ENCODE peak calls at places on chromosomes 3 and 15, in four cellular contexts. L, G, P and O are unnamed samples.

GRCh38 chr3:122912772-122913538 is 114.6 kb downstream of the SEMA5B start:
- DNase-seq in L (no peak), G (no peak), P (no peak), O (no peak)

GRCh38 chr3:194761384-194761783 is 75.7 kb downstream of the FAM43A start:
- DNase-seq in L (no peak), G (no peak), P (no peak), O (peak; percentile 79)

GRCh38 chr15:98859149-98859548 is 148.4 kb downstream of the PGPEP1L start:
- DNase-seq in L (no peak), G (no peak), P (no peak), O (no peak)

GRCh38 chr15:48300038-48300437 is 31.2 kb upstream of the DUT start:
- DNase-seq in L (no peak), G (no peak), P (no peak), O (no peak)

GRCh38 chr15:38174691-38175090 is 77.9 kb upstream of the SPRED1 start:
- DNase-seq in L (no peak), G (no peak), P (no peak), O (no peak)

GRCh38 chr15:93087825-93088199 is 1.2 kb downstream of the RGMA start:
- DNase-seq in L (peak; percentile 15), G (peak; percentile 22), P (peak; percentile 22), O (peak; percentile 94)

GRCh38 chr3:71397046-71397445 is 186.5 kb downstream of the FOXP1 start:
- DNase-seq in L (no peak), G (peak; percentile 4), P (peak; percentile 15), O (no peak)

GRCh38 chr3:13265016-13265415 is 155.1 kb downstream of the NUP210 start:
- DNase-seq in L (no peak), G (no peak), P (no peak), O (no peak)

GRCh38 chr3:194532591-194532990 is 45.8 kb upstream of the ATP13A3 start:
- DNase-seq in L (no peak), G (no peak), P (no peak), O (no peak)

GRCh38 chr3:139532996-139533395 is 6.5 kb downstream of the RBP1 start:
- DNase-seq in L (no peak), G (no peak), P (no peak), O (no peak)

GRCh38 chr3:28115316-28115715 is 126.1 kb upstream of the CMC1 start:
- DNase-seq in L (no peak), G (no peak), P (no peak), O (no peak)

GRCh38 chr15:65790692-65791334 is 1.3 kb downstream of the DENND4A start:
- DNase-seq in L (no peak), G (no peak), P (no peak), O (no peak)

GRCh38 chr15:66843581-66843980 is 141.5 kb downstream of the SMAD6 start:
- DNase-seq in L (no peak), G (no peak), P (no peak), O (no peak)

GRCh38 chr3:42264399-42265058 is 1.5 kb downstream of the CCK start:
- DNase-seq in L (no peak), G (no peak), P (no peak), O (no peak)

GRCh38 chr15:70437089-70437488 is 326.3 kb downstream of the UACA start:
- DNase-seq in L (no peak), G (no peak), P (peak; percentile 58), O (no peak)

GRCh38 chr15:70436428-70436827 is 326.9 kb downstream of the UACA start:
- DNase-seq in L (peak; percentile 55), G (no peak), P (no peak), O (no peak)

GRCh38 chr15:70435872-70436271 is 327.5 kb downstream of the UACA start:
- DNase-seq in L (peak; percentile 15), G (no peak), P (no peak), O (no peak)

GRCh38 chr15:70433583-70434288 is 329.6 kb downstream of the UACA start:
- DNase-seq in L (no peak), G (no peak), P (no peak), O (no peak)

DNA sequence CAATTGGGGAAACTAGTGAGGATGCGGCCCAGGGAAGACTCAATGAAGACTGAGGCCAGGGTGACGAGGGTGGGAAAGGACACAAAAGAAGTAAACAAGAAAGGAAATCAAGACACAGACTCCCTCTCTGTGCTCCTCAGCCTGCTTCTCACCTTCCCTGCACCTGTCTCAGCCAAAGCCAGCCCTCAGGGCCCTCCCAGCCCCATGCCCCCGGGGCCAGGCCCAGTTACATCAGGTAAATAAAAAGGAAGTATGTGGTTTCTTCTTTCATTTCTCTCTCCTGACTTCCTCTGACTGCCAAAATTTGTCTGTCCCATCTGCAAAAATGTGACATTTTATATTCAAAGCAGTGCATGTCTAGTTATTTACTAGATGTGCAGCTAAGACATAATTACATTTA is 328.0 kb downstream of the UACA start:
- DNase-seq in L (no peak), G (no peak), P (no peak), O (peak; percentile 36)
- TF ChIP-seq JUND in L (no peak), G (no peak), P (no peak), O (no peak)

GRCh38 chr3:117409701-117410459 is 700.3 kb downstream of the TUSC7 start:
- DNase-seq in L (no peak), G (no peak), P (no peak), O (no peak)
- TF ChIP-seq JUND in L (no peak), G (no peak), P (no peak), O (no peak)

DNA sequence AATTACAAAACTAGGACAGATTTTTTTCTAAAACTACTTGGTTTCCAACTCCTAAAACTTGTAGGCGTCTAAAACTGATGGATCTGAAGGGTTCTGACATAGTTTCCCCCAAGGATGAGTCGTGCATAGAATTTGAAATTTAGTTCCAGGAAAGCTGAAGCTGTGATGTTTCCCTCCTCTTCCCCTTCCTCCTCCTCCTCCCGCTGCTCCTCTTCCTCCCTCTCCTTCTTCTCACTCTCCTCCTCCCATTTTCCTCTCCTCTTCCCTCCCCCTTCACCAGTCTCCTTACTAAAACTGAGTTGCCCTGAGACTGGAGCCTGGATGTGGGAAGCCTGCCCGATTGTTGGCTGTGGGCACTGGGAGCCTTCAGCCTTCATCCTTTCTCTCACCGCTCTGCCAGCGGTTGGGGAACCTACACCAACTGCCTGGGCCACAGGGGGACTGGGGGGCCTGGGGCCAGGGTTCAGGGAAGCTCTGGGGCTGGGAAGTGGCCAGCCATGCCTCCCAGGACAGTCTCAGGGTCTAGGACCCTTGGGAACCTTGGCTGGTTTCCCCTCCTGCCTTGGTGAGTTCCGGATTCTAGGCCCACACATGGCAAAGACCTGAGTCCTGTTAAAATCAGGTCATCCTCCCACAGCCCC is 73.9 kb upstream of the SLC6A11 start:
- DNase-seq in L (no peak), G (no peak), P (no peak), O (no peak)
- TF ChIP-seq JUND in L (no peak), G (no peak), P (no peak), O (no peak)

DNA sequence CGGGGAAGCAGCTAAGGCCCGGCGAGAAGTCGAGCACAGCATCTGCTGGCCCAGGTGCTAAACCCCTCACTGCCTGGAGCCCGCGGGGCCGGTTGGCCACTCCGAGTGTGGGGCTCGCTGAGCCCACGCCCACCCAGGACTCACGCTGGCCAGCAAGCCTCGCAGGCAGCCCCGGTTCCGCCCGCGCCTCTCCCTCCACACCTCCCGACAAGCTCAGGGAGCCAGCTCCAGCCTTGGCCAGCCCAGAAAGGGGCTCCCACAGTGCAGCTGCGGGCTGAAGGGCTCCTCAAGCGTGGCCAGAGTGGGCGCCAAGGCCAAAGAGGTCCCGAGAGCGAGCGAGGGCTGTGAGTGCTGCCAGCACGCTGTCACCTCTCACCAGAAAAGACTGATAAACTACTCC is 8.9 kb upstream of the GABRB3 start:
- DNase-seq in L (no peak), G (no peak), P (no peak), O (no peak)
- TF ChIP-seq JUND in L (no peak), G (no peak), P (no peak), O (no peak)

GRCh38 chr3:38268522-38268921 is 2.9 kb downstream of the SLC22A13 start:
- DNase-seq in L (no peak), G (no peak), P (no peak), O (no peak)
- TF ChIP-seq JUND in L (no peak), G (no peak), P (no peak), O (no peak)

DNA sequence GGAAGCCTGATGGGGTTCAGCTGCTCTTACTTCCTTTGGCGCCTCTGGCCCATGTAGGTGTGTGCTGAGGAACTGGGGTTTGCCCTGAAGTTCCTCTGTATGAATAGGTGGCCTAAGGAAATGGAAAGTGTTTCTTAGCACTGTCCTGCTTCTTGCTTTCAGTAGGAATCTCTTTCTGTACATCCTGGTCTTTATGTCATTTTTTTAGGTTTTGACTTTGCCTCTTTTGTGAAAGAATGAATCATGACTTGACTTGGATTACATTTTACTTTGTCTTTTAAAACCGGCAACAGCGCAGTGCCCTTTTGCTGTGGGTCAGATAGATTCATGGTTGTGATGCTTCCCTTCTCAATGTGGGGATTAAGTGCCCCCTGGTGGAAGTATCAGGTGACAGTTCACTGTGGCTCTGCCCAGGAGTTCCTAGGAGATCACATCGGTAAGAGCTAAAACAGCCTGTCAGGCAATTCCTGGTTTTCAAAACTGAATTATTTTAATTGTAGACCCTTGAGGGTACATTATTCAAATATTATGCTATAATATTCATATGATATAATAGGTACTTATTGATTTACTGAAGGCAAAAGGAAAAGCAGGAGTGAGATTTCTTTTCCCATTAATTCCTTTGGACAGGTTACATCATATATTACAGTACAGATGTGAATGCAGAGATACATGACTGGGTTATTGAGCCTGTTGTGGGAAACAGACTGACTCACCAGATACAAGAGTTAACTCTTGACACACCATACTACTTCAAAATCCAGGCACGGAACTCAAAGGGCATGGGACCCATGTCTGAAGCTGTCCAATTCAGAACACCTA is 95.4 kb downstream of the HCN4 start:
- DNase-seq in L (no peak), G (peak; percentile 15), P (peak; percentile 42), O (peak; percentile 68)
- TF ChIP-seq JUND in L (no peak), G (no peak), P (no peak), O (no peak)

GRCh38 chr3:128878011-128878457 is 1.4 kb upstream of the ACAD9 start:
- DNase-seq in L (no peak), G (no peak), P (no peak), O (no peak)
- TF ChIP-seq JUND in L (no peak), G (no peak), P (no peak), O (no peak)

GRCh38 chr3:135751991-135752390 is 213.5 kb upstream of the PPP2R3A start:
- DNase-seq in L (no peak), G (no peak), P (no peak), O (no peak)
- TF ChIP-seq JUND in L (no peak), G (no peak), P (no peak), O (no peak)

DNA sequence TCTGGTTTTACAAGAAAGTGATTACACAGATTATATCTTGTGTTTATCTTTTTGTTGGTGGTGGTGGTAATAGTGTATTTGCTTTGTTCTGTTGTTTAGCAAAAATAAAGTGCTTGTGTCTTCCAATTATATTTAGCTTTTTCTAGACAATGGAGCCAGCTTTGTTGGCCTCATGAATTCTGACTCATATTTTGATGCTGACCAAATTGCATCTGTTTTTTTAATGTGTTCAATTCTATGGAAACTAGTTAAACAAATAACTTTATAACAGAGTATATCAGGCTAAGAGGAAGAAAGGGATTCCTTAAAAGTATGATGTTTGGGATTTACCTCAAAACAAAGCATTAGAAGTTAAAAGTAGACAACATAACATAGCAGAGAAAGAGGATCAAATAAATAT is 69.3 kb upstream of the BFSP2 start:
- DNase-seq in L (no peak), G (no peak), P (no peak), O (no peak)
- TF ChIP-seq JUND in L (no peak), G (no peak), P (no peak), O (no peak)